ENCODE peak calls at places on chromosomes 13 and 19, in eight cellular contexts. H is HCT116, S is testis, U is left ventricle myocardium inferior, I is adrenal gland, A is aorta, O is thoracic aorta, Q is PC-3. Z is an unnamed sample. For H3K4me1, the result is how much of the 10 kb centered on the place peaks cover.

GRCh38 chr19:18852634-18853033 is 20.9 kb downstream of the UPF1 start:
- DNase-seq in I (no peak), S (no peak), U (no peak), H (no peak), Q (no peak), O (no peak), A (no peak), Z (peak)

GRCh38 chr19:57055956-57056355 is 63.8 kb upstream of the USP29 start:
- DNase-seq in Q (no peak), S (no peak), U (no peak), O (no peak), A (no peak), H (no peak), I (no peak), Z (no peak)

GRCh38 chr19:56015756-56016155 is 29.2 kb downstream of the NLRP5 start:
- DNase-seq in O (no peak), Q (peak), H (no peak), U (no peak), S (no peak), I (no peak), A (no peak), Z (no peak)

GRCh38 chr13:21238267-21238666 is 61.8 kb downstream of the MRPL57 start:
- DNase-seq in Q (no peak), I (no peak), S (no peak), O (no peak), U (no peak), A (no peak), H (no peak), Z (no peak)

GRCh38 chr13:83216521-83217245 is 665.6 kb downstream of the SLITRK1 start:
- DNase-seq in A (no peak), U (no peak), S (no peak), O (no peak), I (no peak), H (no peak), Q (no peak), Z (no peak)

GRCh38 chr19:56155124-56155687 is 14.1 kb downstream of the ZNF444 start:
- DNase-seq in A (no peak), U (no peak), Q (no peak), S (peak), H (no peak), O (no peak), I (peak), Z (no peak)

GRCh38 chr13:48242677-48243076 is 9.7 kb downstream of the ITM2B start:
- DNase-seq in Q (no peak), H (no peak), O (no peak), U (no peak), I (no peak), S (no peak), A (no peak), Z (no peak)

GRCh38 chr19:5014941-5015340 is 46.0 kb downstream of the KDM4B start:
- DNase-seq in I (no peak), A (peak), S (no peak), O (no peak), H (no peak), U (no peak), Q (no peak), Z (no peak)

GRCh38 chr13:85828094-85828684 is 29.0 kb upstream of the SLITRK6 start:
- DNase-seq in A (no peak), Q (peak), S (no peak), I (peak), O (no peak), H (peak), U (no peak), Z (no peak)

GRCh38 chr19:15184776-15185175 is 16.0 kb downstream of the NOTCH3 start:
- DNase-seq in A (no peak), U (no peak), O (no peak), S (no peak), I (no peak), H (no peak), Q (no peak), Z (no peak)

GRCh38 chr19:18878058-18878797 is 17.7 kb downstream of the CERS1 start:
- DNase-seq in S (no peak), U (no peak), A (peak), I (no peak), Q (no peak), O (no peak), H (no peak), Z (no peak)

GRCh38 chr19:29663861-29664752 is 1.2 kb upstream of the PLEKHF1 start:
- DNase-seq in A (no peak), Q (peak), U (no peak), O (no peak), H (no peak), I (no peak), S (no peak), Z (peak)

GRCh38 chr13:112833551-112834257 is 135.3 kb upstream of the MCF2L start:
- DNase-seq in H (no peak), O (no peak), U (no peak), Q (no peak), A (peak), I (no peak), S (no peak), Z (no peak)

GRCh38 chr19:2973229-2973628 is 4.1 kb upstream of the TLE6 start:
- DNase-seq in H (no peak), I (no peak), Q (no peak), O (no peak), U (peak), S (peak), A (no peak), Z (no peak)

GRCh38 chr13:102897371-102898138 is 51.7 kb downstream of the ERCC5 start:
- DNase-seq in O (no peak), U (peak), Q (no peak), A (no peak), H (no peak), S (no peak), I (peak), Z (no peak)

DNA sequence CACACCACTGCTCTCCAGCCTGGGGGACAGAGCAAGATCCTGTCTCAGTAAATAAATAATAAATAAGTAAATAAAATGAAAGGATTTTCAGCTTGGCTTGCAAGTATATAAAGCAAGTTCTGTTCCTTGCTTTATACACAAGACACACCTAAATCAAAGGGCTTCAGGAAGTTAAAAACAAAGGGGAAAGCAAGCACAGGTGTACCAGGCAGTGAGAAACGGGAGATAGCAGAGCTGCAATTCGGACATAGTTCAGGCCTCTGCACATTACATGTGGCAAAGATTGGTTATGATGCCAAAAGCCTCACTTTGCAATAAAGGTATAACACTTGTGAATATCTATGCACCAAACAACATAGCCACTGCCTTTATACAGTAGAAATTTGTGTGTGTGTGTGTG is 47.5 kb downstream of the MYO9B start:
- DNase-seq in Q (no peak), U (no peak), A (no peak), H (no peak), I (no peak), O (no peak), S (no peak), Z (no peak)
- H3K4me1 ChIP-seq in Q (under half), U (under half), A (under half), H (under half), I (under half), O (under half), S (under half), Z (under half)

DNA sequence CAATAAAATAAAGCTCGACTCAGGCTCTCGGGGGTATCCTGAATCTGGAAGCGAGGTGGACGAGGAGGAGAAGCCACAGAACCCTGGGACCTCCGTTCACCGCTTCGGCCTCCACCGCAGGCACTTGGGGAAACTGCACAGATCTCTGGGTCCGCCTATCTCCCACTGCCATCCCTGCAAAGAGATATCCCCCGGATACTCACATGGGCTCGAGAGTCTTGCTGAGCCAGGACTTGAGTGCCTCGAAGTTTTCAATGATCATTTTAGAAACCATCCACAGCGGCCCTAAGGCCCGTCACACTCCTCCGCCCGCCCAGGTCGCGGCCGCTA is 589 bp downstream of the RBM26 start:
- DNase-seq in Q (no peak), H (no peak), U (no peak), I (no peak), S (peak), O (no peak), A (no peak), Z (no peak)
- H3K4me1 ChIP-seq in Q (under half), H (under half), U (half or more), I (half or more), S (under half), O (under half), A (under half), Z (under half)

GRCh38 chr13:95660981-95661581 is 15.9 kb upstream of the DNAJC3 start:
- DNase-seq in H (peak), S (no peak), O (no peak), A (no peak), Q (peak), U (no peak), I (peak), Z (no peak)
- H3K4me1 ChIP-seq in H (under half), S (under half), O (under half), A (under half), Q (under half), U (under half), I (under half), Z (under half)

GRCh38 chr19:13840751-13841338 is 36.1 kb upstream of the NANOS3 start:
- DNase-seq in O (no peak), A (no peak), U (no peak), H (no peak), S (no peak), Q (no peak), I (no peak), Z (no peak)

GRCh38 chr19:13838943-13839192 is 38.1 kb upstream of the NANOS3 start:
- DNase-seq in Q (no peak), O (peak), H (no peak), A (no peak), S (no peak), I (no peak), U (no peak), Z (no peak)

GRCh38 chr19:13839938-13840750 is 36.8 kb upstream of the NANOS3 start:
- DNase-seq in O (no peak), S (no peak), I (peak), Q (peak), A (peak), U (peak), H (no peak), Z (peak)

GRCh38 chr19:13838071-13838942 is 38.6 kb upstream of the NANOS3 start:
- DNase-seq in Q (no peak), A (peak), O (no peak), H (no peak), U (no peak), I (no peak), S (no peak), Z (no peak)

GRCh38 chr19:13839193-13839937 is 37.6 kb upstream of the NANOS3 start:
- DNase-seq in Q (peak), S (peak), O (no peak), I (peak), A (peak), U (peak), H (no peak), Z (peak)
- H3K4me1 ChIP-seq in Q (half or more), S (under half), O (half or more), I (half or more), A (under half), U (half or more), H (half or more), Z (half or more)

Z was measured in upper lobe of right lung.